ENCODE peak calls at places on chromosomes 6 and 20, in eight cellular contexts. X, O, H, E, Z, D, N and W are unnamed samples.

GRCh38 chr6:53647437-53648094 is 18.0 kb downstream of the KLHL31 start:
- DNase-seq in E (no peak), H (peak), N (no peak), O (no peak), D (no peak), X (no peak), Z (peak), W (no peak)

GRCh38 chr6:141641406-141641805 is 491.3 kb upstream of the GJE1 start:
- DNase-seq in X (no peak), Z (no peak), O (no peak), D (no peak), N (no peak), H (no peak), E (no peak), W (no peak)

GRCh38 chr20:992801-993535 is 9.1 kb downstream of the RSPO4 start:
- DNase-seq in H (no peak), N (no peak), O (no peak), Z (no peak), E (no peak), D (no peak), X (no peak), W (no peak)

GRCh38 chr6:66556936-66557335 is 849.9 kb upstream of the EYS start:
- DNase-seq in X (no peak), N (no peak), O (no peak), E (no peak), H (no peak), Z (no peak), D (no peak), W (no peak)

GRCh38 chr6:37858363-37858762 is 38.8 kb downstream of the ZFAND3 start:
- DNase-seq in X (no peak), E (no peak), H (no peak), D (no peak), O (no peak), N (no peak), Z (no peak), W (no peak)

GRCh38 chr6:87293526-87293925 is 28.9 kb upstream of the SMIM8 start:
- DNase-seq in H (no peak), E (no peak), Z (no peak), X (no peak), D (no peak), N (no peak), O (no peak), W (no peak)

GRCh38 chr6:90231798-90232197 is 64.8 kb downstream of the BACH2 start:
- DNase-seq in N (no peak), H (no peak), X (no peak), E (no peak), D (no peak), O (no peak), Z (no peak), W (no peak)

GRCh38 chr6:76683985-76684384 is 611.5 kb upstream of the IMPG1 start:
- DNase-seq in H (no peak), X (no peak), E (no peak), O (no peak), D (no peak), Z (no peak), N (no peak), W (no peak)

GRCh38 chr20:59723607-59724456 is 119.5 kb downstream of the PHACTR3 start:
- DNase-seq in H (no peak), E (peak), Z (no peak), O (no peak), X (no peak), D (no peak), N (no peak), W (no peak)

GRCh38 chr6:22194188-22194921 is 102.5 kb downstream of the PRL start:
- DNase-seq in E (no peak), D (peak), H (no peak), N (no peak), Z (no peak), O (no peak), X (no peak), W (no peak)

GRCh38 chr6:135955106-135955505 is 103.6 kb downstream of the PDE7B start:
- DNase-seq in Z (no peak), O (no peak), X (no peak), H (no peak), N (no peak), D (no peak), E (no peak), W (no peak)

GRCh38 chr20:38563802-38564431 is 17.1 kb upstream of the ADIG start:
- DNase-seq in E (no peak), X (no peak), N (no peak), O (no peak), Z (no peak), H (no peak), D (no peak), W (no peak)
- H3K27ac ChIP-seq in E (no peak), X (no peak), N (no peak), O (no peak), Z (no peak), H (no peak), D (no peak), W (no peak)

GRCh38 chr6:119148825-119149525 is 70.5 kb upstream of the FAM184A start:
- DNase-seq in X (no peak), E (no peak), H (no peak), O (no peak), N (peak), D (peak), Z (no peak), W (no peak)
- TF ChIP-seq CTCF in X (no peak), E (no peak), H (no peak), O (no peak), N (no peak), D (no peak), Z (no peak), W (no peak)

GRCh38 chr20:21101453-21102251 is 4.5 kb downstream of the LINC00237 start:
- DNase-seq in N (no peak), X (no peak), O (no peak), H (no peak), E (peak), D (no peak), Z (no peak), W (no peak)
- H3K4me3 ChIP-seq in N (no peak), X (peak), O (no peak), H (peak), E (peak), D (no peak), Z (peak), W (peak)

GRCh38 chr6:46014511-46015118 is 1.0 kb downstream of the CLIC5 start:
- DNase-seq in H (peak), X (no peak), D (no peak), Z (peak), O (no peak), N (no peak), E (peak), W (no peak)

GRCh38 chr6:46017726-46018125 is 2.1 kb upstream of the CLIC5 start:
- DNase-seq in E (no peak), D (no peak), O (no peak), Z (no peak), H (no peak), N (no peak), X (no peak), W (no peak)

GRCh38 chr6:46015119-46015968 is at the start of gene CLIC5:
- DNase-seq in N (no peak), O (no peak), D (no peak), H (no peak), E (peak), Z (peak), X (no peak), W (peak)

GRCh38 chr6:46014054-46014453 is 1.6 kb downstream of the CLIC5 start:
- DNase-seq in H (no peak), D (no peak), Z (no peak), X (no peak), O (no peak), N (no peak), E (no peak), W (no peak)

DNA sequence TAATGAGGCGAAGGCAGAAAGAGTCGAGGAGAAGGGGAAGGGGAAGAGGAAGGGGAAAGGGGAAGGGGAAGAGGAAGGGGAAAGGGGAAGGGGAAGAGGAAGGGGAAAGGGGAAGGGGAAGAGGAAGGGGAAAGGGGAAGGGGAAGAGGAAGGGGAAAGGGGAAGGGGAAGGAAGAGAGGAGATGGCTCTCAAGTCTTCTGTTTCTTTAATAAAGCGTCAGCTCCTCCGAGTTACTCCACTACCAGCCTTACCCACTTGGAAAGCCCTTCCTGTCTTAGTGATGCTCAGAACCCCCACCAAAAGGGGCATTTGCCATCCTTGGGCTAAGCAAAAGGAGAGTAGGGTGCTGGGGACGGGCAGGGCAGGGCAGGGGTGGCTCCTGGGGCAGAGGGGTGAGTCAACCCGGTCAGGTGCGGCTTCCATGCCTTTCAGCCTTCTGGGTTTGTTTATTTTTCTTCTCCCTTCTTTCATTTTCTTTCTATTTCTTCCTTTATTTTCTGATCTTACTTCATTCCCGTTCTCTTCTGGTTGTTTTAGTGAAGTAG is 476 bp upstream of the CLIC5 start:
- DNase-seq in N (no peak), E (peak), H (no peak), X (no peak), O (no peak), D (no peak), Z (peak), W (no peak)
- H3K27ac ChIP-seq in N (no peak), E (no peak), H (no peak), X (no peak), O (no peak), D (no peak), Z (peak), W (no peak)

DNA sequence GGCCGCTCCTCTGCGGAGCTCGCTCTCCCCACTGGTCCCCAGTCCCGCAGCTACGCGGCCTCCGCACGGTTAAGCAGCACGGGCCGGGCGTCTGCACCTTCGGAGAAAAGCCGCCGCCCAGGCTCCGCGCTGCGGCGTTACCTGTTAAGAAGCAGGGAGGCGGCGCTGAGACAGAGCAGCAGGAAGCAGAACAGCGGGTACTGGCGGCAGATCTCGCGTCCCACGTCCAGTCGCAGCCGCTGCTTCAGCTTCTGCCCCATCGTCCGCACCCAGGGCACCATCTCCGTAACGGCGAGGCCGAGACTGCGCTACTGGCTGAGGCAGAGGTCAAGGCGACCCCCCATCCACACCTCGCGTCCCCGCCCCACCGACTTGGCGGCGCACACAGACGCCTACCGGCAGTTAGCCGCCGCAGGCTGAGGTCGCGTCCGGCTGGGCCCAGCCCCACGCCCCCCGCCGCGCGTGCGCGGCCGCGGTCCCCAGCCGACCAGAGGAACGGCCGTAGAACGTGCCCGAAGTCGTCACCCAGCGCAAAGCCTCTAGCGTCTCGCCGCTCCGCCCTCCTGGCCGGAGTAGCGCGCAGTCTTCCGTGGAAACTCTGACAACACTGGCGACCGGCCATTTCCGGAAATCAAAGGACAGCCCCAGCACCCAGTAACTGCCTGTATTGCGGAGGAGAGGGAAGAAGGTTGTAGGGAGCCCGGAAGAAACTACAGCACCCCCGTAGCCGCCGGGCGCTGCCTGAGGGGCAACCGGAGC is at the start of gene SNX14:
- DNase-seq in H (peak), Z (peak), O (peak), E (peak), D (peak), N (peak), X (peak), W (peak)
- TF ChIP-seq CTCF in H (no peak), Z (peak), O (no peak), E (no peak), D (peak), N (no peak), X (no peak), W (peak)